ENCODE peak calls at places on chromosomes 1 and 21, in ten cellular contexts. E is ELF-1; I is AG08395; S is Calu3; Q is activated T-cell treated with anti-CD3 and anti-CD28 coated beads for 1 hour; X is OCI-LY7; H is astrocyte of the spinal cord; Z is germinal center; Y is stimulated activated CD8-positive, alpha-beta memory T cell treated with anti-CD3 and anti-CD28 coated beads, Interleukin-15, amount 100 ng/mL, for 48 hours; P is GM20000. M is an unnamed sample.

GRCh38 chr1:17258116-17258757 is 9.3 kb downstream of the PADI3 start:
- DNase-seq in P (no peak), H (no peak), X (no peak), S (no peak), Y (no peak), Z (no peak), E (no peak), I (peak; percentile 54), Q (no peak), M (no peak)

GRCh38 chr1:113088972-113089371 is 16.0 kb downstream of the LRIG2 start:
- DNase-seq in Y (no peak), X (no peak), P (no peak), Z (no peak), E (no peak), I (no peak), Q (no peak), H (no peak), S (no peak), M (no peak)

GRCh38 chr1:230087034-230087721 is 20.1 kb downstream of the GALNT2 start:
- DNase-seq in P (no peak), Z (no peak), I (no peak), E (no peak), X (no peak), Y (no peak), Q (no peak), H (no peak), S (no peak), M (no peak)

GRCh38 chr1:41329662-41330587 is 31.3 kb upstream of the FOXO6 start:
- DNase-seq in S (no peak), Z (no peak), X (no peak), H (no peak), Q (no peak), P (no peak), I (no peak), Y (no peak), E (no peak), M (no peak)

GRCh38 chr1:16615253-16616252 is 2.2 kb upstream of the NBPF1 start:
- DNase-seq in S (no peak), I (no peak), E (no peak), X (no peak), Y (no peak), Q (no peak), P (peak; percentile 50), Z (no peak), H (no peak), M (no peak)

GRCh38 chr1:56185493-56185892 is 393.9 kb downstream of the PLPP3 start:
- DNase-seq in S (no peak), I (no peak), P (no peak), E (no peak), Y (no peak), Q (no peak), X (no peak), Z (no peak), H (peak; percentile 29), M (no peak)

GRCh38 chr1:160538985-160539651 is 16.1 kb upstream of the SLAMF6 start:
- DNase-seq in S (no peak), X (peak; percentile 57), I (no peak), Q (no peak), Z (no peak), H (no peak), Y (no peak), P (peak; percentile 6), E (no peak), M (no peak)

GRCh38 chr1:101128211-101128727 is 102.7 kb upstream of the DPH5 start:
- DNase-seq in Z (peak; percentile 37), Y (no peak), H (no peak), S (no peak), X (peak; percentile 85), E (no peak), Q (no peak), P (peak; percentile 16), I (no peak), M (no peak)

GRCh38 chr1:205360166-205360565 is 3.4 kb upstream of the KLHDC8A start:
- DNase-seq in E (no peak), S (no peak), Z (no peak), I (no peak), X (no peak), H (no peak), Q (no peak), P (no peak), Y (no peak), M (no peak)

GRCh38 chr1:192439373-192440025 is 122.7 kb downstream of the RGS21 start:
- DNase-seq in S (peak; percentile 22), I (peak; percentile 11), X (no peak), P (no peak), Q (no peak), Z (no peak), H (peak; percentile 93), E (no peak), Y (no peak), M (peak; percentile 58)

GRCh38 chr1:183161391-183161790 is 24.7 kb upstream of the LAMC2 start:
- DNase-seq in P (no peak), Q (no peak), Y (no peak), E (no peak), Z (no peak), I (no peak), H (no peak), X (no peak), S (no peak), M (no peak)

GRCh38 chr1:243253211-243253926 is 1.7 kb downstream of the CEP170 start:
- DNase-seq in Z (no peak), I (no peak), S (no peak), H (no peak), X (peak; percentile 19), Y (no peak), Q (no peak), E (no peak), P (no peak), M (no peak)

GRCh38 chr1:110245876-110246620 is 35.9 kb downstream of the KCNC4 start:
- DNase-seq in E (no peak), Z (no peak), P (no peak), H (no peak), I (no peak), S (no peak), Q (no peak), X (no peak), Y (no peak), M (no peak)

GRCh38 chr1:112575154-112575804 is 43.7 kb downstream of the ST7L start:
- DNase-seq in E (no peak), Q (no peak), S (no peak), Y (no peak), P (no peak), X (no peak), Z (no peak), H (peak; percentile 91), I (peak; percentile 26), M (peak; percentile 71)

GRCh38 chr1:156860639-156861423 is at the start of gene NTRK1:
- DNase-seq in I (peak; percentile 24), P (peak; percentile 87), E (peak; percentile 62), Z (peak; percentile 81), Y (no peak), X (peak; percentile 50), H (no peak), Q (peak; percentile 44), S (peak; percentile 25), M (peak; percentile 21)

GRCh38 chr1:204975568-204976235 is 67.3 kb upstream of the CNTN2 start:
- DNase-seq in E (peak; percentile 66), Q (peak; percentile 30), S (peak; percentile 82), Z (peak; percentile 84), Y (peak; percentile 13), P (peak; percentile 78), I (peak; percentile 86), H (peak; percentile 33), X (peak; percentile 51), M (peak; percentile 41)

GRCh38 chr1:84724128-84724860 is 34.0 kb upstream of the SSX2IP start:
- DNase-seq in E (peak; percentile 82), Z (peak; percentile 71), H (no peak), S (no peak), Y (peak; percentile 24), I (no peak), Q (peak; percentile 37), P (peak; percentile 42), X (peak; percentile 41), M (peak; percentile 6)

GRCh38 chr1:160400284-160400645 is at the start of gene VANGL2:
- DNase-seq in Q (peak; percentile 38), S (peak; percentile 76), E (peak; percentile 90), Y (peak; percentile 20), H (peak; percentile 67), I (peak; percentile 33), X (peak; percentile 65), Z (peak; percentile 78), P (peak; percentile 80), M (peak; percentile 69)

GRCh38 chr1:111633736-111634135 is 14.1 kb downstream of the RAP1A start:
- DNase-seq in E (no peak), I (no peak), H (no peak), Y (no peak), X (no peak), Q (no peak), Z (no peak), P (no peak), S (no peak), M (no peak)

GRCh38 chr1:183932412-183932811 is 105.1 kb downstream of the COLGALT2 start:
- DNase-seq in P (no peak), Q (no peak), Z (no peak), I (peak; percentile 81), E (no peak), Y (no peak), S (no peak), X (no peak), H (peak; percentile 87), M (no peak)

GRCh38 chr1:63624911-63625310 is 31.7 kb downstream of the PGM1 start:
- DNase-seq in I (peak; percentile 53), S (no peak), Q (no peak), E (no peak), P (no peak), Y (no peak), H (peak; percentile 14), X (no peak), Z (no peak), M (no peak)

GRCh38 chr1:235783148-235783776 is 83.4 kb downstream of the LYST start:
- DNase-seq in Y (no peak), S (peak; percentile 3), P (no peak), Q (no peak), E (no peak), I (peak; percentile 33), Z (no peak), H (peak; percentile 71), X (peak; percentile 47), M (peak; percentile 15)

GRCh38 chr21:26717146-26717739 is 128.0 kb downstream of the ADAMTS1 start:
- DNase-seq in H (peak; percentile 44), X (peak; percentile 24), Z (no peak), I (peak; percentile 36), P (peak; percentile 13), Y (no peak), E (no peak), S (no peak), Q (no peak), M (peak; percentile 2)

GRCh38 chr1:207049974-207050391 is 1.0 kb downstream of the YOD1 start:
- DNase-seq in X (peak; percentile 71), Q (peak; percentile 27), I (peak; percentile 50), Z (peak; percentile 72), H (peak; percentile 60), P (peak; percentile 64), S (peak; percentile 62), Y (no peak), E (peak; percentile 13), M (peak; percentile 47)

GRCh38 chr1:65846911-65847310 is 54.2 kb downstream of the PDE4B start:
- DNase-seq in H (no peak), P (no peak), Y (no peak), S (no peak), Z (no peak), Q (no peak), E (no peak), X (no peak), I (no peak), M (no peak)

GRCh38 chr1:167791281-167792209 is 69.8 kb downstream of the MPZL1 start:
- DNase-seq in I (peak; percentile 83), Q (no peak), Y (no peak), X (no peak), Z (no peak), S (no peak), H (peak; percentile 47), E (no peak), P (no peak), M (peak; percentile 12)

GRCh38 chr1:234628099-234628498 is 18.1 kb upstream of the IRF2BP2 start:
- DNase-seq in Q (no peak), S (peak; percentile 68), P (no peak), Z (no peak), H (peak; percentile 61), X (no peak), Y (no peak), E (no peak), I (no peak), M (peak; percentile 77)